ENCODE peak calls at places on chromosomes 16 and 17, in four cellular contexts. O, F, V and L are unnamed samples.

GRCh38 chr17:37719866-37720265 is 25.0 kb downstream of the HNF1B start:
- DNase-seq in O (no peak), F (no peak), V (no peak), L (no peak)

GRCh38 chr17:48998557-48999440 is 1.6 kb downstream of the IGF2BP1 start:
- DNase-seq in O (no peak), F (no peak), V (no peak), L (no peak)

GRCh38 chr17:11814655-11815262 is 182.5 kb downstream of the ZNF18 start:
- DNase-seq in O (no peak), F (no peak), V (no peak), L (no peak)

GRCh38 chr17:48241131-48241591 is 133.6 kb downstream of the SNX11 start:
- DNase-seq in O (peak), F (no peak), V (no peak), L (no peak)

GRCh38 chr17:63741251-63742049 is at the start of gene STRADA:
- DNase-seq in O (peak), F (peak), V (peak), L (peak)

GRCh38 chr16:79973320-79973719 is 372.8 kb upstream of the MAF start:
- DNase-seq in O (no peak), F (no peak), V (no peak), L (no peak)

GRCh38 chr17:41452276-41452675 is 11.5 kb upstream of the KRT38 start:
- DNase-seq in O (no peak), F (no peak), V (no peak), L (no peak)

GRCh38 chr16:15644306-15644961 is 1.5 kb upstream of the MARF1 start:
- DNase-seq in O (no peak), F (no peak), V (no peak), L (no peak)

GRCh38 chr17:60311936-60312335 is 80.0 kb downstream of the USP32 start:
- DNase-seq in O (peak), F (no peak), V (no peak), L (no peak)

GRCh38 chr16:1560153-1560552 is 26.7 kb downstream of the TMEM204 start:
- DNase-seq in O (no peak), F (no peak), V (no peak), L (no peak)